ENCODE peak calls at places on chromosomes 13 and 19, in six cellular contexts. P is foreskin fibroblast, Y is fibroblast of pulmonary artery, S is BJ, K is thoracic aorta, R is heart right ventricle. E is an unnamed sample.

GRCh38 chr19:52190679-52191293 is 934 bp downstream of the PPP2R1A start:
- DNase-seq in R (peak), S (no peak), P (peak), Y (peak), K (no peak), E (no peak)

GRCh38 chr19:18589380-18590272 is 1.0 kb downstream of the REX1BD start:
- DNase-seq in P (peak), Y (peak), R (peak), K (no peak), S (no peak), E (no peak)

GRCh38 chr19:58395979-58396627 is 647 bp downstream of the RNF225 start:
- DNase-seq in R (no peak), Y (no peak), P (peak), S (no peak), K (no peak), E (no peak)

GRCh38 chr13:109747524-109747923 is 38.9 kb downstream of the IRS2 start:
- DNase-seq in S (no peak), P (no peak), R (no peak), K (no peak), Y (no peak), E (no peak)

GRCh38 chr13:105213512-105213911 is 1322.0 kb downstream of the EFNB2 start:
- DNase-seq in Y (no peak), P (no peak), S (no peak), K (no peak), R (no peak), E (no peak)

GRCh38 chr13:81197483-81197882 is 856.6 kb upstream of the SPRY2 start:
- DNase-seq in Y (no peak), K (no peak), P (no peak), R (no peak), S (no peak), E (no peak)

GRCh38 chr13:112738606-112739005 is 48.8 kb downstream of the ATP11A start:
- DNase-seq in R (no peak), K (no peak), P (no peak), S (no peak), Y (no peak), E (no peak)

GRCh38 chr19:53991224-53992113 is at the start of gene CACNG6:
- DNase-seq in P (peak), K (no peak), S (no peak), R (no peak), Y (peak), E (no peak)

GRCh38 chr19:55376381-55376933 is at the start of gene TMEM190:
- DNase-seq in Y (no peak), K (no peak), P (no peak), S (no peak), R (no peak), E (no peak)

GRCh38 chr13:97215325-97215724 is 6.8 kb upstream of the MBNL2 start:
- DNase-seq in Y (no peak), R (no peak), S (no peak), P (no peak), K (no peak), E (no peak)

GRCh38 chr13:109919715-109920375 is 133.5 kb upstream of the IRS2 start:
- DNase-seq in K (no peak), S (no peak), Y (peak), R (no peak), P (peak), E (no peak)

GRCh38 chr19:31535691-31536460 is 186.6 kb upstream of the TSHZ3 start:
- DNase-seq in R (no peak), S (no peak), P (no peak), K (no peak), Y (no peak), E (no peak)

GRCh38 chr13:23570099-23570926 is at the start of gene TNFRSF19:
- DNase-seq in Y (peak), S (peak), K (no peak), P (peak), R (peak), E (no peak)

GRCh38 chr19:33385956-33386355 is 12.4 kb downstream of the CEBPG start:
- DNase-seq in S (no peak), K (no peak), R (no peak), P (no peak), Y (no peak), E (no peak)

GRCh38 chr19:49684251-49684982 is 5.0 kb upstream of the ADM5 start:
- DNase-seq in K (no peak), P (no peak), S (no peak), R (no peak), Y (no peak), E (no peak)
- TF ChIP-seq CTCF in K (peak), P (peak), S (peak), R (peak), Y (peak), E (peak)

GRCh38 chr13:30796833-30797601 is 61.7 kb downstream of the ALOX5AP start:
- DNase-seq in Y (peak), R (no peak), P (no peak), K (no peak), S (no peak), E (peak)
- H3K4me3 ChIP-seq in Y (no peak), R (no peak), P (no peak), K (peak), S (no peak), E (no peak)

GRCh38 chr19:40778045-40778864 is at the start of gene RAB4B:
- DNase-seq in S (peak), Y (peak), K (peak), R (peak), P (peak), E (peak)
- TF ChIP-seq CTCF in S (no peak), Y (no peak), K (no peak), R (no peak), P (no peak), E (no peak)

GRCh38 chr19:56838930-56839664 is 1.4 kb downstream of the PEG3 start:
- DNase-seq in P (peak), S (peak), Y (peak), R (peak), K (peak), E (no peak)

GRCh38 chr19:56837892-56838679 is 2.4 kb downstream of the PEG3 start:
- DNase-seq in K (peak), Y (peak), S (no peak), R (peak), P (peak), E (no peak)

GRCh38 chr19:56839665-56840451 is 668 bp downstream of the PEG3 start:
- DNase-seq in P (peak), S (peak), Y (peak), K (peak), R (peak), E (no peak)

GRCh38 chr19:56837492-56837891 is 3.0 kb downstream of the PEG3 start:
- DNase-seq in K (peak), S (no peak), Y (peak), R (peak), P (peak), E (no peak)

DNA sequence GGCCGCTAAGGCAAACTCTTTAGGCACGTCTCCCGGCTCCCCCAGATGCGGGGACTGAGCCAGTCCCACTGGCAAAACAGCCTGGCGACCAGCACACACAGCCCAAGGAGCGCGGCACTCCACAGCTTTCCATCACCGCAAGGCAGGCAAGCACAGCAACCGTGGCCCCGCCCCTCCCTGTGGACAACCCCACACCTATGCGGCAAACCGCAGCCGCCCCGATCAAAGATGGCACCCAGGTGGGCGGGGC is 1.9 kb downstream of the PEG3 start:
- DNase-seq in K (no peak), R (no peak), S (no peak), Y (no peak), P (no peak), E (no peak)
- H3K4me3 ChIP-seq in K (peak), R (peak), S (no peak), Y (peak), P (no peak), E (no peak)

GRCh38 chr19:3073931-3074595 is 11.8 kb upstream of the TLE5 start:
- DNase-seq in K (no peak), P (peak), Y (peak), S (no peak), R (no peak), E (no peak)
- TF ChIP-seq CTCF in K (no peak), P (peak), Y (peak), S (peak), R (no peak), E (peak)

DNA sequence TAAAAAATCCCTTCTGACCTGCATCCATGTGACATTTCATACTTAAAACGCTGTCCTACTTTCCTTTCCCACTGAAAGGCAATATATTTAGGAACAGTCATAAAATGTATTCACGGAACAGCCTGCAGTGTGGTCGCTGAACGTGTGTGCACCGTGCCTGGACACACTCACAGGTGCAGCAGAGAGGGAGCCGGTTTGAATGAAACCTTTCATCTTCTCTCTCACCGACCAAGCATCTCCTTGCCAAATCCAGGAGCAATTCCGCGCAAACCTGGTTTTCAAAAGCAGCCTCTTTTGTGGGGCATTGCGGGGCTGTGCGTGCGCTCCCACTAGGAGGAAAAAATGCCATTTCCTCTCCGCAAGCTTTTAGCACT is 1.0 kb downstream of the DCLK1 start:
- DNase-seq in S (no peak), P (no peak), R (no peak), Y (no peak), K (no peak), E (no peak)
- H3K4me3 ChIP-seq in S (peak), P (peak), R (peak), Y (peak), K (peak), E (no peak)

E was measured in GM12864.